ENCODE peak calls at places on chromosomes 1 and 21, in six cellular contexts. One of them, this sample, is unnamed.
A peak's percentile ranks its signal among the peaks of the same experiment; 100 is the strongest.

GRCh38 chr1:1283821-1284220 is 3.6 kb downstream of the SCNN1D start:
- DNase-seq in T-helper 2 cell: no peak
- DNase-seq in BE2C: peak; percentile 64
- DNase-seq in NCI-H1436: no peak
- DNase-seq in NCI-H1694 treated with DMSO at 0.1 percent for 48 hours: no peak
- DNase-seq in GM13977: peak; percentile 89
- DNase-seq in this sample: peak; percentile 49

GRCh38 chr21:15441060-15441493 is 288.7 kb upstream of the USP25 start:
- DNase-seq in T-helper 2 cell: no peak
- DNase-seq in BE2C: no peak
- DNase-seq in NCI-H1436: no peak
- DNase-seq in NCI-H1694 treated with DMSO at 0.1 percent for 48 hours: no peak
- DNase-seq in GM13977: no peak
- DNase-seq in this sample: no peak

GRCh38 chr1:118396824-118397530 is 211.9 kb upstream of the SPAG17 start:
- DNase-seq in T-helper 2 cell: no peak
- DNase-seq in BE2C: peak; percentile 11
- DNase-seq in NCI-H1436: no peak
- DNase-seq in NCI-H1694 treated with DMSO at 0.1 percent for 48 hours: no peak
- DNase-seq in GM13977: no peak
- DNase-seq in this sample: no peak

GRCh38 chr1:54853793-54854370 is 33.1 kb downstream of the DHCR24 start:
- DNase-seq in T-helper 2 cell: no peak
- DNase-seq in BE2C: no peak
- DNase-seq in NCI-H1436: no peak
- DNase-seq in NCI-H1694 treated with DMSO at 0.1 percent for 48 hours: no peak
- DNase-seq in GM13977: no peak
- DNase-seq in this sample: no peak

GRCh38 chr1:153626929-153627796 is at the start of gene S100A13:
- DNase-seq in T-helper 2 cell: no peak
- DNase-seq in BE2C: peak; percentile 43
- DNase-seq in NCI-H1436: peak; percentile 82
- DNase-seq in NCI-H1694 treated with DMSO at 0.1 percent for 48 hours: no peak
- DNase-seq in GM13977: no peak
- DNase-seq in this sample: peak; percentile 96

GRCh38 chr1:201533836-201534235 is 5.1 kb upstream of the NAV1 start:
- DNase-seq in T-helper 2 cell: no peak
- DNase-seq in BE2C: no peak
- DNase-seq in NCI-H1436: no peak
- DNase-seq in NCI-H1694 treated with DMSO at 0.1 percent for 48 hours: no peak
- DNase-seq in GM13977: no peak
- DNase-seq in this sample: no peak

GRCh38 chr1:921011-921837 is 2.5 kb upstream of the SAMD11 start:
- DNase-seq in T-helper 2 cell: no peak
- DNase-seq in BE2C: peak; percentile 90
- DNase-seq in NCI-H1436: peak; percentile 66
- DNase-seq in NCI-H1694 treated with DMSO at 0.1 percent for 48 hours: peak; percentile 39
- DNase-seq in GM13977: peak; percentile 77
- DNase-seq in this sample: peak; percentile 78

GRCh38 chr1:153919879-153920852 is 2.6 kb downstream of the GATAD2B start:
- DNase-seq in T-helper 2 cell: no peak
- DNase-seq in BE2C: no peak
- DNase-seq in NCI-H1436: no peak
- DNase-seq in NCI-H1694 treated with DMSO at 0.1 percent for 48 hours: peak; percentile 33
- DNase-seq in GM13977: no peak
- DNase-seq in this sample: no peak

GRCh38 chr1:154741747-154742495 is 128.2 kb downstream of the KCNN3 start:
- DNase-seq in T-helper 2 cell: no peak
- DNase-seq in BE2C: no peak
- DNase-seq in NCI-H1436: no peak
- DNase-seq in NCI-H1694 treated with DMSO at 0.1 percent for 48 hours: no peak
- DNase-seq in GM13977: no peak
- DNase-seq in this sample: no peak

GRCh38 chr1:33045814-33046213 is 9.1 kb upstream of the AK2 start:
- DNase-seq in T-helper 2 cell: no peak
- DNase-seq in BE2C: no peak
- DNase-seq in NCI-H1436: no peak
- DNase-seq in NCI-H1694 treated with DMSO at 0.1 percent for 48 hours: no peak
- DNase-seq in GM13977: no peak
- DNase-seq in this sample: no peak

GRCh38 chr1:177122869-177123268 is 41.6 kb downstream of the ASTN1 start:
- DNase-seq in T-helper 2 cell: no peak
- DNase-seq in BE2C: no peak
- DNase-seq in NCI-H1436: no peak
- DNase-seq in NCI-H1694 treated with DMSO at 0.1 percent for 48 hours: no peak
- DNase-seq in GM13977: no peak
- DNase-seq in this sample: no peak

GRCh38 chr1:67211589-67212563 is 45.6 kb downstream of the IL23R start:
- DNase-seq in T-helper 2 cell: no peak
- DNase-seq in BE2C: peak; percentile 20
- DNase-seq in NCI-H1436: no peak
- DNase-seq in NCI-H1694 treated with DMSO at 0.1 percent for 48 hours: peak; percentile 3
- DNase-seq in GM13977: no peak
- DNase-seq in this sample: no peak

GRCh38 chr1:160117709-160118183 is 2.2 kb downstream of the ATP1A2 start:
- DNase-seq in T-helper 2 cell: no peak
- DNase-seq in BE2C: no peak
- DNase-seq in NCI-H1436: no peak
- DNase-seq in NCI-H1694 treated with DMSO at 0.1 percent for 48 hours: no peak
- DNase-seq in GM13977: no peak
- DNase-seq in this sample: peak; percentile 73

GRCh38 chr1:234775477-234776246 is 165.7 kb upstream of the IRF2BP2 start:
- DNase-seq in T-helper 2 cell: no peak
- DNase-seq in BE2C: no peak
- DNase-seq in NCI-H1436: no peak
- DNase-seq in NCI-H1694 treated with DMSO at 0.1 percent for 48 hours: no peak
- DNase-seq in GM13977: no peak
- DNase-seq in this sample: no peak

GRCh38 chr1:53684741-53685140 is 54.2 kb downstream of the GLIS1 start:
- DNase-seq in T-helper 2 cell: no peak
- DNase-seq in BE2C: no peak
- DNase-seq in NCI-H1436: no peak
- DNase-seq in NCI-H1694 treated with DMSO at 0.1 percent for 48 hours: no peak
- DNase-seq in GM13977: no peak
- DNase-seq in this sample: no peak

This sample was measured in MG63.